ENCODE peak calls at places on chromosomes 5 and 9, in four cellular contexts. S, Q, H and K are unnamed samples.

GRCh38 chr5:1208743-1209551 is 7.6 kb downstream of the SLC6A19 start:
- DNase-seq in Q (no peak), S (no peak), H (peak), K (peak)

GRCh38 chr5:32489791-32490581 is 45.4 kb upstream of the ZFR start:
- DNase-seq in S (peak), Q (peak), H (peak), K (peak)

GRCh38 chr5:110354896-110355295 is 371.6 kb downstream of the TMEM232 start:
- DNase-seq in H (no peak), S (no peak), Q (no peak), K (no peak)

GRCh38 chr5:108561416-108562204 is 179.7 kb upstream of the FBXL17 start:
- DNase-seq in Q (no peak), S (peak), H (no peak), K (no peak)

GRCh38 chr5:1105350-1106265 is 6.3 kb downstream of the SLC12A7 start:
- DNase-seq in S (no peak), H (peak), Q (peak), K (peak)

GRCh38 chr5:172178301-172179031 is 9.6 kb downstream of the STK10 start:
- DNase-seq in Q (no peak), S (no peak), H (no peak), K (peak)

GRCh38 chr9:99925542-99925941 is 19.1 kb downstream of the STX17 start:
- DNase-seq in H (no peak), Q (no peak), S (no peak), K (no peak)

GRCh38 chr5:167699434-167699833 is 592.0 kb upstream of the WWC1 start:
- DNase-seq in S (peak), H (peak), Q (no peak), K (no peak)

GRCh38 chr9:686381-686813 is 155.1 kb upstream of the DMRT1 start:
- DNase-seq in S (no peak), Q (no peak), H (no peak), K (no peak)

GRCh38 chr5:179314606-179315355 is 30.5 kb downstream of the ADAMTS2 start:
- DNase-seq in Q (no peak), H (no peak), S (no peak), K (no peak)

GRCh38 chr5:64839936-64840335 is 71.2 kb downstream of the CWC27 start:
- DNase-seq in Q (no peak), S (no peak), H (no peak), K (no peak)

GRCh38 chr9:1639166-1639565 is 376.0 kb upstream of the SMARCA2 start:
- DNase-seq in Q (no peak), S (no peak), H (no peak), K (no peak)

GRCh38 chr5:4700082-4700481 is 440.0 kb upstream of the ADAMTS16 start:
- DNase-seq in H (no peak), S (no peak), Q (peak), K (peak)

GRCh38 chr5:100505984-100506670 is 29.0 kb upstream of the FAM174A start:
- DNase-seq in Q (no peak), H (no peak), S (peak), K (no peak)

GRCh38 chr5:87020099-87020934 is 247.4 kb upstream of the RASA1 start:
- DNase-seq in Q (no peak), S (peak), H (peak), K (no peak)

GRCh38 chr5:120083851-120084615 is 380.1 kb upstream of the PRR16 start:
- DNase-seq in Q (no peak), H (no peak), S (peak), K (no peak)

GRCh38 chr9:27468450-27469110 is 55.5 kb upstream of the IFNK start:
- DNase-seq in S (no peak), H (no peak), Q (no peak), K (no peak)

GRCh38 chr5:4019841-4020240 is 424.2 kb downstream of the IRX1 start:
- DNase-seq in Q (no peak), H (no peak), S (no peak), K (no peak)

GRCh38 chr9:100577776-100578448 is at the start of gene CAVIN4:
- DNase-seq in S (peak), Q (no peak), H (no peak), K (no peak)

GRCh38 chr5:149731332-149731616 is 1.2 kb downstream of the PPARGC1B start:
- DNase-seq in H (no peak), S (no peak), Q (no peak), K (no peak)

GRCh38 chr5:150779397-150780179 is 1.0 kb downstream of the SMIM3 start:
- DNase-seq in S (peak), Q (no peak), H (no peak), K (no peak)

GRCh38 chr5:159759791-159760300 is 156.4 kb upstream of the ADRA1B start:
- DNase-seq in S (peak), Q (no peak), H (no peak), K (no peak)

GRCh38 chr5:144230806-144231205 is 60.1 kb downstream of the KCTD16 start:
- DNase-seq in Q (no peak), H (no peak), S (no peak), K (no peak)

DNA sequence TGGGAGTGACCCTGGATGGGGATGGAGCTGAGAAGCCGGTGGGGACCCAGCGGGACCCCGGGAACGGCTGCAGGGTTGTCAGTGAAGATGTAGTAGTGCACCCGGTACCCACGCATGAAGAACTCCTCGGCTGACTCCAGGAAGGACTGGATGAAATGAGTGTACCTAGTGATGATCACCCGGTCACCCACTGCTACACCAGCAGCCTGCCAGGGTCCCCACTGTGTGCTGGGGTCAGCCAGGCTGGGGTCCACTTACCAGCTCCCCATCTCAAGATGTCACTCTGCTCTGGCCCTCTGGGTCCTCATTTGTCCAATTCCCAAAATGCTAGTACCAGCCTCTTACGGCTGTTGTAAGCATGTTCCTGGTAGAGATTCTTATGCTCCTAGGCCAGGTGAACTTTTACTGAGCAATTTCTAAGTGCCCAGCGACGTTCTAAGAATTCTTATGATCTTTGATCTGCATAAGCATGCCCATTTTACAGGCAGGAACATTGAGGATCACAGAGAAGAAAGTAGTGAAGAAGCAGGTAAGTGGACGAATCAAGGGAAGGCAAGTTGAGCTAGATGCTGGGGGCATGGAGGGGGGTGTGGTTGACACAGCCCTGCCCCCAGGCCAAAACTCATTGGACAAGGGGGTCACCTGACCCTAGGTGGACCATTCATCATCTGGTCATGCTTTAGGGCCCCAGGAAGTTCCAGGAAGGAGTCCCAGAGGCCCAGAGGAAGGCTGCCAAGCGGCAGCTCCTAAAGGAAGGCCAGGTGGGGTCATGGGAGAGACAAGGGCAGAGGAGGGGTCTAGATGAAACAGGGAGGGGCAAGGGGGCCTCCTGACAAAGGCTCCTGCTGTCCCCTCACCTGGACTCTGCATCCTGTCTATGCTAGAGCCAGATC is 9.4 kb downstream of the GBGT1 start:
- DNase-seq in Q (no peak), H (no peak), S (no peak), K (peak)
- TF ChIP-seq MAZ in Q (no peak), H (no peak), S (no peak), K (no peak)

GRCh38 chr5:38468978-38469706 is 87.3 kb downstream of the LIFR start:
- DNase-seq in Q (no peak), H (no peak), S (no peak), K (no peak)
- TF ChIP-seq MAZ in Q (no peak), H (no peak), S (no peak), K (no peak)

GRCh38 chr5:94900006-94900505 is 281.6 kb downstream of the SLF1 start:
- DNase-seq in Q (no peak), H (no peak), S (no peak), K (no peak)

GRCh38 chr5:94906750-94907149 is 288.3 kb downstream of the SLF1 start:
- DNase-seq in H (no peak), S (no peak), Q (no peak), K (no peak)

GRCh38 chr5:94903719-94904118 is 285.2 kb downstream of the SLF1 start:
- DNase-seq in S (no peak), H (no peak), Q (no peak), K (no peak)

GRCh38 chr5:94901071-94901979 is 282.9 kb downstream of the SLF1 start:
- DNase-seq in H (no peak), S (peak), Q (no peak), K (no peak)
- TF ChIP-seq MAZ in H (no peak), S (no peak), Q (no peak), K (no peak)

DNA sequence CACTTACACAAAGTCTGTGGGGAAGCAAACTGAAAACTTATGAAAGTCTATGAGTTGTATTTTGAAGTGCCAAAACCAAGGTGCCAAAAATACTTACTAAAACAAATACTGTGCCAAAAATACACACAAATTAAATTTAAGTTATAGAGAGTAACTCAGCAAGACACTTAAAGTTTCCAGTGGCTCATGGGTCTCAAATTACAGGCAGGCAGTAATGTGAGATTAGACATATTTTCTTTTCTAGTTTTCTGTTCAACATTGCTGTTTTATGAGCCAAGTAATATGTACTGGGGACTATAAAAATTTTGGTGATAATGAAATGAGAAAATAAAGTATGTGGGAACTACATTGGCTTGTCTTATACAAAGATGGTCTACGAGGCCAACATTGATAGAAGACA is 172.2 kb upstream of the SNX2 start:
- DNase-seq in Q (no peak), H (no peak), S (no peak), K (no peak)
- TF ChIP-seq MAZ in Q (no peak), H (no peak), S (no peak), K (no peak)

GRCh38 chr5:72503888-72504491 is 3.2 kb downstream of the ZNF366 start:
- DNase-seq in H (peak), Q (no peak), S (peak), K (peak)
- TF ChIP-seq MAZ in H (no peak), Q (no peak), S (no peak), K (no peak)

DNA sequence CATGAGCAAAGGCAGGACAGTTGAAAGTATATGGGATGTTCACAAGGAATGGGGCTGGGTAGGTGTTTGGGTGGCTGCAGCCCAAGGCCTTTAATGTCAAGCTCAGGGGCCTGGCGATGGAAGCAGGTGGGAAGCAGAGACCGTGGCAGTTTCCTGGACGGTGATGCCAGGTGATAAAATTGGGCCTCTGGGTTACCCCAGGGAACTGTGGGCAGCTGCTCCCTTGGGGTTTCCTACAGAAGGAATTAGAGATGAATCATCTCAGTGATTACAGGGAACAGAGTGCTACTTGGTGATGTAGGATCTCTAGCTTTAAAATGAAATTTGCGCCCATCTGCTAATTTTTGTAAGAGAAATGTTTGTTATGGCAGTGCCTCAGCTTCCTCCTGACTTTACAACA is 39.2 kb downstream of the TSTD2 start:
- DNase-seq in Q (no peak), H (no peak), S (peak), K (no peak)
- TF ChIP-seq MAZ in Q (no peak), H (no peak), S (no peak), K (no peak)

DNA sequence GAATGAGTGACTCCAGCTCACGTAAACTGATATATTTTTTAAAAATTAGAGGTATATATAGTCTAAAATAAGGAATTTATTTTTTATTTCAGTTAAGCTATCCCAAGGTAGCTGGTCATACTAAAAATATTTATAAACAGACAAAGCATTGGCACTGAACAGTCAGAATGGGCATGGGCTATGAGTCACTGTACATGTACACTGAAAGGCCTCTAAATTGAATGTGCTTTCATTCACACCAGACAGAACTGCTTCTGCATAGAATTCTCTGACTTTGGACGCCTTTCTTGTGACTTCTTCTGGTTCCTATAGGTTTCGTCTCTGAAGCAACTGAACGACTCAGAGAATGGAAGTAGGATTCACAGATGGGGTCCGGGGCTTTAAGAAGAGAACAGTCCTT is 394.8 kb upstream of the MEF2C start:
- DNase-seq in H (no peak), Q (no peak), S (peak), K (no peak)
- TF ChIP-seq MAZ in H (no peak), Q (no peak), S (no peak), K (no peak)

DNA sequence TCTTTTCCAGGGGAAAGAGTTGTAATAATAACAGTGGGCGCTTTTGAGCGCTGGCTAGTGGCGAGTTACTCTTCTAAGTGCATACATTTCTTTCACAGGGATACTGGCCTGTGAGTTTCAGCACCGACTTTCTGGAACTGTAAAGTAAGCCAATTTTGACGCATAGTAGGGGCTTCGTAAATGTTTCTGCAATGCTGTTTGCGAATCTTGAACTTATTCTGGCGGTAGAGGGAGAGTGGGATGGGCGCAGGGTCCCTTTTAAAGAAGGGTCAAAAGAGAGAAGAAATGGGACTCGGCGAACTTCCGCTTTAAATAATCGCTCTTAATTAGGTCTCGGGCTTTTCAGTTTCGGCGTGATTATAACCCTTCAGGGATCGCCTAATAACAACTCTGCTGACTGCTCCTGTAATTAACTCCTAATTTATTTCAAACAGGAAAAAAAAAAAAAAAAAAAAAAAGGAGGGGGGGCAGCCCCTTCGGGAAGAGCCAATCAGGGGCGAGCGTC is 351 bp upstream of the MSX2 start:
- DNase-seq in Q (no peak), S (no peak), H (peak), K (no peak)
- TF ChIP-seq MAZ in Q (no peak), S (no peak), H (no peak), K (no peak)

DNA sequence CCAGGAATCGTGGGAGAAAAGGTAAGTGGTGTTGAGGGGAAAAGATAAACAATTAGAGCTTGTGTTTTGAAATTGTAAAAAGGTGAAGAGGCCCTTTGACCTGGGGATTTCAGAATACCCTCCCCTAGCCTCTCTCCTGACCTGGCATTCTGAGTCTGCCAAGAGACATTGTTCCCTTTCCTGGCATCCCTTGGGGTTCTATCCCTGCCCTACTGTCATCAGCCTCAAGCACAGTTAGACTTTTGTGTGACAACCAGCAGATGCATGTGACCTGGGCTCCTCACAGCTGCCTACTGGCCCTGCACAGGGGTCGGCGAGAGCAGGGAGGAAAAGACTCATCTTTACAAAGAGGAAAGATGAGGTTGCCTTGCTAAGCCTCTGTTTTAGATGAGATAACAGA is 72.2 kb upstream of the ORM1 start:
- DNase-seq in H (no peak), S (no peak), Q (no peak), K (no peak)
- TF ChIP-seq MAZ in H (no peak), S (no peak), Q (no peak), K (no peak)

DNA sequence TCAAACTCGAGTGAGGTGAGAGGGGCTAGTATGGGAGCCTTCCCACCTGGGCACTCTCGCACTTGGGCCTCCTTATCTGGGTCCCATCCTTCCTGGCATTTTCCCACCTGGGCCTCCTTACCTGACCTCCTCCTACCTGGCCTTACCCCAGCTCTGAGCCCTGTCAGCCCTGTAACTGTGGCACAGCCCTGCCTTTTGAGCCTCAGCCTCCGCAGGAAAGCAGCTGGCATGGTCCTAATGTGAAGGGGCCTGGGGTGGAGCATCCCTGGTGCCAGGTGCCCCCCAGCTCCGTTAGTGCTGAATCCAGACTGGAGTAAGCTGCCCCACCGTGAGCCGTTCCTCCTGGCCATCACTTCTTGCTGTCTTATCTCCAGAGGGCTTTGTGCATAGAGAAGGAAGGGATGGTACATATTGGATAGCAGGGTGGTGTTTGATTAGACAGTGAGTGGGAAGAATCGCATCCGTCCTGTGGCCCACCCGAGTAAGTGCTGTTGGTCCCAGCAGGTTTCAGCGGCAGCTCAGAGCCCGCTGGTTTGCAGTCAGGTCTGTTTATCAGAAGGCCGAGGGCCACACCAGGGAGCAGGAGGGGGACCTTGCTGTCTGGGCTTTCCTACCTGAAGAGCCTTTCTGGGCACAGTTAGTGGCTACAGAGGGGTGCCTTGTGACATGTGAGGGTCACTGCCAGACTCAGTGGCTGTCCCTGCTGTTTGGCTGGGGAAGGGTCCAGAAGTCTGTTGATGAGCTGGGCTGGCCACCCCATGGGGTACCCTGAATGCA is 76.5 kb downstream of the WNK2 start:
- DNase-seq in H (no peak), S (no peak), Q (no peak), K (no peak)
- TF ChIP-seq MAZ in H (no peak), S (no peak), Q (no peak), K (no peak)